ENCODE peak calls at places on chromosome 2, in eight cellular contexts. F is adrenal gland; D is NCI-H345; Y is iPS DF 19.7; J is retinal pigment epithelial cell; S is naive thymus-derived CD8-positive, alpha-beta T cell; N is neural progenitor cell; O is activated T-cell treated with anti-CD3 and anti-CD28 coated beads, Interleukin-2, amount 50 U/mL, for 4 hours. P is an unnamed sample.
A peak's percentile ranks its signal among the peaks of the same experiment; 100 is the strongest.

GRCh38 chr2:13585732-13586131 is 869.0 kb downstream of the TRIB2 start:
- DNase-seq in F (no peak), D (no peak), Y (no peak), J (no peak), S (no peak), N (no peak), O (no peak), P (no peak)

GRCh38 chr2:98663521-98664090 is 55.2 kb downstream of the UNC50 start:
- DNase-seq in F (no peak), D (no peak), Y (no peak), J (no peak), S (peak; percentile 60), N (no peak), O (no peak), P (no peak)

GRCh38 chr2:11073251-11073650 is 82.0 kb upstream of the SLC66A3 start:
- DNase-seq in F (no peak), D (peak; percentile 22), Y (peak; percentile 60), J (peak; percentile 4), S (no peak), N (peak; percentile 85), O (no peak), P (peak; percentile 88)

GRCh38 chr2:77590298-77590917 is 68.2 kb upstream of the LRRTM4 start:
- DNase-seq in F (no peak), D (no peak), Y (no peak), J (no peak), S (no peak), N (no peak), O (no peak), P (no peak)

GRCh38 chr2:101860157-101860556 is 131.6 kb upstream of the IL1R2 start:
- DNase-seq in F (no peak), D (peak; percentile 12), Y (no peak), J (no peak), S (no peak), N (no peak), O (no peak), P (no peak)

GRCh38 chr2:221926327-221926726 is 354.2 kb upstream of the EPHA4 start:
- DNase-seq in F (no peak), D (no peak), Y (no peak), J (no peak), S (no peak), N (no peak), O (no peak), P (no peak)

GRCh38 chr2:47452761-47453160 is 49.8 kb downstream of the MSH2 start:
- DNase-seq in F (no peak), D (no peak), Y (no peak), J (no peak), S (no peak), N (no peak), O (no peak), P (no peak)

GRCh38 chr2:218860950-218861381 is 1.4 kb downstream of the WNT6 start:
- DNase-seq in F (no peak), D (no peak), Y (peak; percentile 93), J (peak; percentile 18), S (no peak), N (peak; percentile 97), O (no peak), P (peak; percentile 92)

GRCh38 chr2:33602216-33602830 is 3.2 kb upstream of the FAM98A start:
- DNase-seq in F (no peak), D (no peak), Y (no peak), J (no peak), S (no peak), N (no peak), O (no peak), P (no peak)

GRCh38 chr2:192498747-192499146 is 304.0 kb upstream of the TMEFF2 start:
- DNase-seq in F (no peak), D (no peak), Y (no peak), J (no peak), S (no peak), N (peak; percentile 2), O (no peak), P (no peak)

GRCh38 chr2:7044253-7045250 is 127.3 kb downstream of the RNF144A start:
- DNase-seq in F (peak; percentile 60), D (peak; percentile 63), Y (no peak), J (no peak), S (peak; percentile 47), N (peak; percentile 55), O (peak; percentile 57), P (peak; percentile 68)

P was measured in ELF-1.